ENCODE peak calls at places on chromosomes 13 and 19, in nine cellular contexts. G, U, N, Y, V, C, X, H and Q are unnamed samples.

GRCh38 chr13:50080158-50080855 is 65.1 kb downstream of the KCNRG start:
- DNase-seq in H (peak), G (peak), X (peak), V (peak), U (peak), Y (peak), N (peak), C (no peak), Q (peak)

GRCh38 chr13:99359493-99359892 is 52.3 kb upstream of the GPR183 start:
- DNase-seq in G (no peak), V (no peak), U (no peak), H (no peak), Y (no peak), C (no peak), X (no peak), N (no peak), Q (no peak)

GRCh38 chr13:73779881-73780280 is 354.3 kb downstream of the KLF12 start:
- DNase-seq in X (no peak), H (no peak), V (no peak), U (no peak), C (no peak), Y (no peak), G (no peak), N (no peak), Q (no peak)

GRCh38 chr19:3823345-3823704 is 37.1 kb upstream of the MATK start:
- DNase-seq in H (no peak), V (no peak), Y (no peak), N (no peak), U (no peak), X (no peak), G (no peak), C (no peak), Q (no peak)

GRCh38 chr19:8655340-8655709 is 24.9 kb downstream of the NFILZ start:
- DNase-seq in G (no peak), H (no peak), Y (no peak), U (no peak), V (peak), N (no peak), X (peak), C (no peak), Q (no peak)

GRCh38 chr13:28473044-28473443 is 21.9 kb downstream of the FLT1 start:
- DNase-seq in X (no peak), V (no peak), H (no peak), U (no peak), Y (no peak), G (no peak), C (no peak), N (no peak), Q (no peak)

GRCh38 chr13:30690282-30691188 is 44.8 kb upstream of the ALOX5AP start:
- DNase-seq in X (no peak), C (peak), V (no peak), H (no peak), Y (peak), G (peak), N (peak), U (no peak), Q (no peak)

GRCh38 chr19:8158411-8159074 is 9.2 kb upstream of the FBN3 start:
- DNase-seq in Y (peak), N (peak), U (peak), H (no peak), V (peak), C (peak), X (no peak), G (peak), Q (peak)

GRCh38 chr19:49847731-49848696 is 2.9 kb upstream of the PTOV1 start:
- DNase-seq in H (no peak), U (no peak), N (peak), Y (peak), C (no peak), X (no peak), G (peak), V (no peak), Q (no peak)

GRCh38 chr19:6970021-6970420 is 51.2 kb downstream of the MBD3L2B start:
- DNase-seq in H (no peak), V (no peak), N (no peak), X (no peak), C (no peak), G (no peak), U (no peak), Y (no peak), Q (no peak)

GRCh38 chr13:21061077-21061945 is at the start of gene LATS2:
- DNase-seq in H (no peak), Y (peak), V (peak), N (peak), G (peak), X (peak), C (peak), U (peak), Q (peak)

GRCh38 chr13:24272452-24273161 is 36.8 kb upstream of the C1QTNF9 start:
- DNase-seq in U (no peak), H (no peak), Y (no peak), C (peak), G (no peak), X (no peak), N (no peak), V (no peak), Q (no peak)

GRCh38 chr19:676007-676342 is 217 bp upstream of the FSTL3 start:
- DNase-seq in G (no peak), V (no peak), N (no peak), U (no peak), Y (no peak), C (no peak), H (no peak), X (no peak), Q (no peak)

GRCh38 chr13:50509771-50510441 is 333.6 kb downstream of the DLEU7 start:
- DNase-seq in C (no peak), X (no peak), Y (peak), G (no peak), H (no peak), V (no peak), N (peak), U (no peak), Q (no peak)

GRCh38 chr19:31149306-31149975 is 199.8 kb downstream of the TSHZ3 start:
- DNase-seq in X (no peak), U (no peak), Y (no peak), H (no peak), G (no peak), C (no peak), V (no peak), N (no peak), Q (no peak)

GRCh38 chr19:56333506-56333905 is 18.9 kb upstream of the ZSCAN5A start:
- DNase-seq in G (peak), Y (peak), H (no peak), N (peak), V (peak), C (no peak), X (no peak), U (peak), Q (peak)

GRCh38 chr13:97911311-97912138 is 42.0 kb upstream of the IPO5 start:
- DNase-seq in N (peak), Y (peak), G (peak), V (no peak), U (peak), C (no peak), H (no peak), X (peak), Q (no peak)

GRCh38 chr13:104691765-104692164 is 1625.5 kb upstream of the SLC10A2 start:
- DNase-seq in X (no peak), U (no peak), H (no peak), G (no peak), V (no peak), C (no peak), Y (no peak), N (no peak), Q (no peak)

GRCh38 chr13:112325941-112326645 is 50.1 kb upstream of the SPACA7 start:
- DNase-seq in C (no peak), G (peak), Y (no peak), V (no peak), U (no peak), X (no peak), N (no peak), H (no peak), Q (no peak)